ENCODE peak calls at places on chromosome 2, in ten cellular contexts. X, S, F, P, Y, D, N, G, K and M are unnamed samples.

GRCh38 chr2:132659331-132659730 is 10.7 kb downstream of the LYPD1 start:
- DNase-seq in X (no peak), S (no peak), F (no peak), P (no peak), Y (no peak), D (no peak), N (no peak), G (no peak), K (no peak), M (no peak)

GRCh38 chr2:50347355-50348044 is 684.4 kb downstream of the NRXN1 start:
- DNase-seq in X (no peak), S (no peak), F (no peak), P (no peak), Y (no peak), D (peak), N (peak), G (no peak), K (no peak), M (no peak)

GRCh38 chr2:173631123-173631450 is 276.4 kb downstream of the CDCA7 start:
- DNase-seq in X (no peak), S (no peak), F (no peak), P (no peak), Y (no peak), D (no peak), N (no peak), G (no peak), K (peak), M (peak)

GRCh38 chr2:230578106-230578505 is 134.5 kb upstream of the CAB39 start:
- DNase-seq in X (no peak), S (no peak), F (no peak), P (no peak), Y (no peak), D (no peak), N (no peak), G (no peak), K (no peak), M (no peak)

GRCh38 chr2:111659361-111660281 is 224.4 kb downstream of the ANAPC1 start:
- DNase-seq in X (peak), S (no peak), F (peak), P (peak), Y (no peak), D (no peak), N (peak), G (peak), K (peak), M (peak)

GRCh38 chr2:136214801-136215200 is 96.9 kb upstream of the CXCR4 start:
- DNase-seq in X (no peak), S (no peak), F (no peak), P (no peak), Y (no peak), D (no peak), N (no peak), G (no peak), K (no peak), M (peak)

GRCh38 chr2:101340141-101340541 is 31.6 kb upstream of the RNF149 start:
- DNase-seq in X (no peak), S (no peak), F (no peak), P (no peak), Y (no peak), D (no peak), N (no peak), G (no peak), K (peak), M (no peak)

GRCh38 chr2:185161701-185162100 is 563.4 kb downstream of the ZNF804A start:
- DNase-seq in X (no peak), S (no peak), F (no peak), P (no peak), Y (no peak), D (no peak), N (no peak), G (no peak), K (no peak), M (no peak)

GRCh38 chr2:112846056-112846455 is 9.5 kb upstream of the IL1B start:
- DNase-seq in X (no peak), S (no peak), F (no peak), P (no peak), Y (no peak), D (no peak), N (no peak), G (no peak), K (no peak), M (no peak)

GRCh38 chr2:129233751-129234406 is 745.6 kb upstream of the RAB6C start:
- DNase-seq in X (no peak), S (no peak), F (peak), P (no peak), Y (no peak), D (peak), N (no peak), G (no peak), K (peak), M (peak)

GRCh38 chr2:147937744-147938349 is 82.7 kb downstream of the ORC4 start:
- DNase-seq in X (no peak), S (no peak), F (no peak), P (no peak), Y (no peak), D (peak), N (no peak), G (peak), K (peak), M (no peak)

GRCh38 chr2:149033716-149034115 is 4.8 kb upstream of the LYPD6B start:
- DNase-seq in X (peak), S (no peak), F (no peak), P (peak), Y (no peak), D (no peak), N (no peak), G (no peak), K (no peak), M (peak)

GRCh38 chr2:1518891-1519530 is 105.7 kb downstream of the TPO start:
- DNase-seq in X (peak), S (no peak), F (no peak), P (no peak), Y (no peak), D (no peak), N (peak), G (no peak), K (no peak), M (no peak)

GRCh38 chr2:70124983-70125480 is 37.8 kb downstream of the PCBP1 start:
- DNase-seq in X (peak), S (no peak), F (peak), P (peak), Y (peak), D (peak), N (peak), G (peak), K (peak), M (peak)

GRCh38 chr2:152347076-152347475 is 12.1 kb downstream of the FMNL2 start:
- DNase-seq in X (no peak), S (no peak), F (no peak), P (no peak), Y (no peak), D (no peak), N (no peak), G (no peak), K (no peak), M (no peak)

GRCh38 chr2:99403524-99403923 is 66.3 kb downstream of the EIF5B start:
- DNase-seq in X (no peak), S (no peak), F (no peak), P (no peak), Y (no peak), D (no peak), N (no peak), G (no peak), K (peak), M (no peak)

GRCh38 chr2:181183878-181184553 is 203.6 kb downstream of the UBE2E3 start:
- DNase-seq in X (no peak), S (no peak), F (no peak), P (no peak), Y (no peak), D (no peak), N (no peak), G (no peak), K (no peak), M (no peak)

GRCh38 chr2:235384624-235385023 is 109.2 kb upstream of the AGAP1 start:
- DNase-seq in X (no peak), S (no peak), F (no peak), P (no peak), Y (no peak), D (no peak), N (peak), G (no peak), K (no peak), M (no peak)

GRCh38 chr2:96118698-96119388 is 2.5 kb upstream of the ADRA2B start:
- DNase-seq in X (no peak), S (no peak), F (no peak), P (no peak), Y (no peak), D (no peak), N (no peak), G (no peak), K (no peak), M (no peak)

GRCh38 chr2:35891936-35892335 is 463.6 kb upstream of the CRIM1 start:
- DNase-seq in X (no peak), S (no peak), F (no peak), P (no peak), Y (no peak), D (no peak), N (no peak), G (no peak), K (no peak), M (no peak)

GRCh38 chr2:25312958-25313710 is 28.6 kb downstream of the DNMT3A start:
- DNase-seq in X (no peak), S (no peak), F (no peak), P (no peak), Y (no peak), D (no peak), N (no peak), G (no peak), K (no peak), M (no peak)

GRCh38 chr2:176830362-176830761 is 382.2 kb upstream of the HNRNPA3 start:
- DNase-seq in X (no peak), S (no peak), F (no peak), P (no peak), Y (no peak), D (peak), N (no peak), G (peak), K (peak), M (no peak)

GRCh38 chr2:144938308-144938709 is 418.4 kb upstream of the ZEB2 start:
- DNase-seq in X (no peak), S (no peak), F (peak), P (no peak), Y (no peak), D (peak), N (no peak), G (peak), K (peak), M (no peak)

GRCh38 chr2:67240507-67240906 is 156.6 kb upstream of the ETAA1 start:
- DNase-seq in X (no peak), S (no peak), F (no peak), P (no peak), Y (no peak), D (no peak), N (no peak), G (peak), K (no peak), M (no peak)

GRCh38 chr2:58974426-58974825 is 733.3 kb upstream of the FANCL start:
- DNase-seq in X (no peak), S (no peak), F (no peak), P (no peak), Y (no peak), D (no peak), N (no peak), G (no peak), K (no peak), M (no peak)

GRCh38 chr2:232873292-232873908 is 3.3 kb downstream of the SNORC start:
- DNase-seq in X (no peak), S (no peak), F (no peak), P (no peak), Y (peak), D (peak), N (peak), G (no peak), K (no peak), M (no peak)

GRCh38 chr2:162732946-162733698 is 105.4 kb downstream of the KCNH7 start:
- DNase-seq in X (peak), S (peak), F (no peak), P (peak), Y (no peak), D (no peak), N (no peak), G (no peak), K (no peak), M (no peak)

GRCh38 chr2:237167934-237168333 is 82.2 kb downstream of the COPS8 start:
- DNase-seq in X (no peak), S (no peak), F (no peak), P (no peak), Y (no peak), D (no peak), N (no peak), G (no peak), K (no peak), M (no peak)

GRCh38 chr2:232937278-232937906 is 67.3 kb downstream of the SNORC start:
- DNase-seq in X (no peak), S (no peak), F (no peak), P (no peak), Y (no peak), D (no peak), N (no peak), G (peak), K (peak), M (no peak)

GRCh38 chr2:122866095-122866494 is 1110.6 kb downstream of the TSN start:
- DNase-seq in X (no peak), S (peak), F (no peak), P (no peak), Y (no peak), D (no peak), N (no peak), G (no peak), K (no peak), M (no peak)
- TF ChIP-seq EP300 in X (no peak), S (peak), F (no peak), P (no peak), Y (no peak), D (no peak), N (no peak), G (no peak), K (no peak), M (no peak)

DNA sequence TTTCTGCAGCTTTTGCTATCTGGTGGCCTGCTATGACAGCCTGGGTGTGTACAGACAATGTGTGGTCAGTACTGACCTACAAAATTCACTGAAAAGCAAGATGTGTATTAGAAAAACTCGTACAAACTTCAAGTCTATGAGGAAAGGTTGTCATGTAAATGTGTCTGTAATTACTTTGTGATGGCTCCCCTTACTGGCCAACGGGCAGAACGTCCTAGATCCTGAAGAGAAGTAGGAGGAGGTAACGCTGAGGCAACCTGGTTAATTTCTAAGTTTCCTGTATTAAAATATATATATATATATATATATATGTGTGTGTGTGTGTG is 95.5 kb downstream of the GALNT3 start:
- DNase-seq in X (peak), S (peak), F (peak), P (peak), Y (peak), D (peak), N (no peak), G (peak), K (peak), M (no peak)
- TF ChIP-seq EP300 in X (no peak), S (no peak), F (no peak), P (no peak), Y (no peak), D (no peak), N (no peak), G (no peak), K (no peak), M (no peak)

DNA sequence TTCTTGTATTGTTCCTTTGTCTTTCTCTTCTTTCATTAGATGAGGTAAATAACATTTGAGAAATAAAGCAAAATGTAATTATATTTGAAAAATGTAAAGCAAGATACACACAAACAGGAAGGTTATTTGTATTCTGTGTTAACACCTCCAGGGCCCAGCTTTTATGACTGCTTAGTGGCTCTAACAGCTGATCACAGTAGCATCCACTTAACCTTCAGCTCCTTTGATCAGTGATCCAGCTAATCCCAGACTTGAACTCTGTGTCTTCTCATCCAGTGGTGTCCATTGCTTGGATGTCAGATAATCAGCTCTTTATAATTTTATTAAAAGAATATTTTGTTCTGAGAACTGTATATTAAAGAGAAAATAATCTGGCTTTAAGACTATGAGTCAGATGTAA is 44.5 kb downstream of the PSMD14 start:
- DNase-seq in X (no peak), S (no peak), F (no peak), P (no peak), Y (no peak), D (no peak), N (no peak), G (no peak), K (no peak), M (no peak)
- TF ChIP-seq EP300 in X (no peak), S (no peak), F (no peak), P (no peak), Y (no peak), D (no peak), N (no peak), G (no peak), K (no peak), M (no peak)

DNA sequence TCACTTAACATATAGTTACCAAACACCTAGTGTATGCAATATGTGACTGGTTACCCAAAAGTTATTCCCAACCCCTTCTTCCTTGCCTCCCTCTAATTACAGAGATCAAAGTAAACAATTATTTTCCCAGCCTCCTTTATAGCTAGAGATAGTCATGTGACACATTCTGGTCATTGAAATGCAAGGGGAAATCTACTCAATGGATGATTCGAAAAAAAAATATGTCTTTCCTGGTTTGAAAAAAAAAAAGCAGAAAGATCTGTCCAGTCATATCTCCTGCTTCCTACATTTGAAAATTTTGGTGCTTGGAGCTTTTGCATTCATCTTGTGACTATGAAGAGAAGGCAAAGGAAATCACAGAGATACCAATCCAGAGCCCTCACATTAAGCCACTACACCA is 27.6 kb upstream of the UGP2 start:
- DNase-seq in X (no peak), S (no peak), F (no peak), P (no peak), Y (no peak), D (no peak), N (no peak), G (no peak), K (no peak), M (no peak)
- TF ChIP-seq EP300 in X (no peak), S (no peak), F (no peak), P (no peak), Y (no peak), D (no peak), N (no peak), G (no peak), K (no peak), M (no peak)

DNA sequence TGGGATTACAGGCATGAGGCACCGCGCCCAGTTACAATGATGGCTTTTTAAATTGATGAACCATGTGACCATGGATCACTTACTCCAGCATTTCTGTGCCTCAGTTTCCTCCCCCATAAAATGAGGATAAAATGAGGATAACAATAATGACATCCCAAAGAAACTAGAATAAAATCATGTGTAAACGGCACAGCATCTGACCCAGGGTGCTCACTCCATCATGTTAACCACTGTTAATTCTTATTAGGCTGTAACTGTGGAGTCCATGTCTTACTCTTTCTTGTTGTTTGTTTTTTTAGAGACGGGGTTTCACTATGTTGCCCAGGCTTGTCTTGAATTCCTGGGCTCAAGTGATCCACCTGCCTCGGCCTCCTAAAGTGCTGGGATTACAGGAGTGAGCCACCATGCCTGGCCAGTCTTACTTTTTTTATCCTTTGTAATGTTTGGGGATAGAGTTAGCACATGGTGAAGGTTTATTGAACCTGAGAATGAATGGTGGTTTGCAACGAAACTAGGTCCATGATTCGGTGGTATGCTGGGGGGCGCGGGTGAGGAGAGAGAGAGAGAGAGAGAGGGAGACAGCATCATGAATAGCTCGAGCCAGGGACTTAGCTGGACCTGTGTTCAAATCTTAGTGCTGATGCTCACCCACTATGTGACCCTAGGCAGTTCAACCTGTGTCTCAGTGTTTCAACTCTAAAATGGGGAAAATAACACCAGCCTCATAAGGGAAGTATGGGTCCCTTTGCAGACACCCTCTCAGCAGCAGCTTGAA is 52.3 kb downstream of the MYCN start:
- DNase-seq in X (no peak), S (no peak), F (no peak), P (no peak), Y (no peak), D (no peak), N (no peak), G (no peak), K (no peak), M (no peak)
- TF ChIP-seq EP300 in X (no peak), S (no peak), F (no peak), P (no peak), Y (no peak), D (no peak), N (no peak), G (no peak), K (no peak), M (no peak)

GRCh38 chr2:9398881-9399805 is 24.2 kb downstream of the ITGB1BP1 start:
- DNase-seq in X (no peak), S (no peak), F (peak), P (no peak), Y (peak), D (no peak), N (peak), G (no peak), K (no peak), M (no peak)

GRCh38 chr2:9400268-9401058 is 22.9 kb downstream of the ITGB1BP1 start:
- DNase-seq in X (no peak), S (no peak), F (no peak), P (no peak), Y (peak), D (no peak), N (no peak), G (no peak), K (no peak), M (no peak)

GRCh38 chr2:9397201-9397600 is 26.1 kb downstream of the ITGB1BP1 start:
- DNase-seq in X (no peak), S (no peak), F (no peak), P (no peak), Y (peak), D (no peak), N (no peak), G (no peak), K (no peak), M (no peak)

GRCh38 chr2:9403924-9404323 is 19.4 kb downstream of the ITGB1BP1 start:
- DNase-seq in X (no peak), S (no peak), F (no peak), P (no peak), Y (no peak), D (no peak), N (no peak), G (no peak), K (no peak), M (no peak)

DNA sequence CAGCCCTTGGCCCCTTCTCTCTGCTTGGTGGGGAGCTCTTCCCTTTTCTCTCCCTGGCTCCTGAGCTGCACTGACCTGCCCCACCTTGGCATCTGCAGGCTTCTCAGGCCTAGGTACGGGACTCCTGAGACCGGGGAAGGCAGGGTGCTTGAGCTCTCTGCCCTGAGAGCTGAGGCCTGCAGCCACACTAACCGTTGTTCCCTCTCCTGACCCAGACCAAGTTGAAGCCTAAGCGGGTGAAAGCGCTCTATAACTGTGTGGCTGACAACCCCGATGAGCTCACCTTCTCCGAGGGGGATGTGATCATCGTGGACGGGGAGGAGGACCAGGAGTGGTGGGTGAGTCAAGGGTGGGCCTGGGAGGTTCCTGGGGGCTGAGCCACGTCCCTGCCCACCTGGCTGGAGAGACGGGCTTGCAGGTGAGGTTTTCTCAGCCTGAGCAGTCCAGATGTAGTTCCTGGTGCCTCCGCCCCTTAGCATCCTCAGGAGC is 22.2 kb downstream of the ITGB1BP1 start:
- DNase-seq in X (no peak), S (no peak), F (no peak), P (no peak), Y (no peak), D (no peak), N (no peak), G (no peak), K (no peak), M (no peak)
- TF ChIP-seq EP300 in X (no peak), S (no peak), F (no peak), P (no peak), Y (no peak), D (no peak), N (no peak), G (no peak), K (no peak), M (no peak)